ENCODE peak calls at places on chromosomes 2 and 18, in seven cellular contexts. R is cardiac fibroblast, D is fibroblast of lung, I is coronary artery, Y is hepatocyte, Z is fibroblast of the aortic adventitia, J is body of pancreas. B is an unnamed sample.

GRCh38 chr2:62343636-62344349 is 147.9 kb downstream of the B3GNT2 start:
- DNase-seq in I (no peak), Z (no peak), J (no peak), D (no peak), R (no peak), Y (no peak), B (no peak)

GRCh38 chr2:235043762-235044500 is 92.1 kb downstream of the SH3BP4 start:
- DNase-seq in J (peak; percentile 50), R (no peak), D (no peak), Y (no peak), Z (no peak), I (peak; percentile 68), B (no peak)

GRCh38 chr2:41457026-41457425 is 590.8 kb upstream of the PKDCC start:
- DNase-seq in R (no peak), D (no peak), Y (no peak), Z (no peak), J (no peak), I (no peak), B (no peak)

GRCh38 chr2:148813603-148814065 is 61.4 kb upstream of the KIF5C start:
- DNase-seq in Z (no peak), J (no peak), Y (no peak), R (no peak), D (no peak), I (no peak), B (no peak)

GRCh38 chr2:213995400-213996105 is 415.3 kb upstream of the VWC2L start:
- DNase-seq in I (no peak), R (peak; percentile 93), J (no peak), D (peak; percentile 77), Z (peak; percentile 94), Y (no peak), B (no peak)

GRCh38 chr18:34592961-34593382 is 117.1 kb upstream of the DTNA start:
- DNase-seq in Z (peak; percentile 73), Y (peak; percentile 64), D (peak; percentile 74), J (peak; percentile 75), I (peak; percentile 85), R (peak; percentile 56), B (peak; percentile 28)

GRCh38 chr18:26734760-26735159 is 130.7 kb downstream of the AQP4 start:
- DNase-seq in D (no peak), I (no peak), Y (no peak), J (no peak), Z (no peak), R (no peak), B (no peak)

GRCh38 chr18:79952457-79952995 is 1.1 kb upstream of the SLC66A2 start:
- DNase-seq in J (no peak), Y (no peak), D (no peak), Z (no peak), I (peak; percentile 77), R (no peak), B (no peak)

GRCh38 chr2:217943379-217944321 is 59.1 kb downstream of the TNS1 start:
- DNase-seq in I (peak; percentile 90), Z (peak; percentile 45), J (peak; percentile 84), D (peak; percentile 44), R (peak; percentile 75), Y (peak; percentile 93), B (no peak)

GRCh38 chr2:20648831-20649230 is 2.1 kb downstream of the HS1BP3 start:
- DNase-seq in Z (no peak), Y (no peak), R (no peak), D (no peak), J (no peak), I (no peak), B (no peak)

GRCh38 chr2:69047625-69048145 is 34.7 kb downstream of the ANTXR1 start:
- DNase-seq in D (no peak), J (no peak), I (no peak), R (no peak), Z (no peak), Y (no peak), B (no peak)

GRCh38 chr18:60327880-60328589 is 44.5 kb downstream of the MC4R start:
- DNase-seq in Z (no peak), J (no peak), Y (no peak), I (no peak), D (no peak), R (no peak), B (no peak)

GRCh38 chr18:60329131-60329530 is 43.4 kb downstream of the MC4R start:
- DNase-seq in Z (no peak), J (no peak), I (no peak), R (no peak), D (no peak), Y (no peak), B (no peak)

DNA sequence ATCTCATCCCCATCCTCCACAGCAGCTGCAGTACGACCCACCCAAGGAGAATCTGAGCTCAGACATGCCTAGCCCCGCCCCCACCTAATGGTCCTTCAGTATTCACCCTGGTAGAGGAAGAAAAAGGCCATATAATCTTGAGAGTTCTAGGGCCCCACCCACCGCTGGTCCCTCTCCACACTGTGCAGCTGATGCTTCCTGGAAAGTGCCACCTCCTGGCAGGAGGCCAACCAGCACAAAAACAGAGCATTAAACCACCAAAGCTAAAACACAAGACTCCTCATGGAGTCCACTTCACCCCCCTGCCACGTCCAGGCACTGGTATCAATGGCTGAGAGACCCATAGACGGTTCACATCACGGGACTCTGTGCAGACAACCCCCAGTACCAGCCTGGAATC is 40.7 kb downstream of the MC4R start:
- DNase-seq in J (no peak), D (no peak), Y (no peak), I (no peak), R (no peak), Z (no peak), B (no peak)
- TF ChIP-seq CTCF in J (no peak), D (no peak), Y (no peak), I (no peak), R (no peak), Z (no peak), B (no peak)

DNA sequence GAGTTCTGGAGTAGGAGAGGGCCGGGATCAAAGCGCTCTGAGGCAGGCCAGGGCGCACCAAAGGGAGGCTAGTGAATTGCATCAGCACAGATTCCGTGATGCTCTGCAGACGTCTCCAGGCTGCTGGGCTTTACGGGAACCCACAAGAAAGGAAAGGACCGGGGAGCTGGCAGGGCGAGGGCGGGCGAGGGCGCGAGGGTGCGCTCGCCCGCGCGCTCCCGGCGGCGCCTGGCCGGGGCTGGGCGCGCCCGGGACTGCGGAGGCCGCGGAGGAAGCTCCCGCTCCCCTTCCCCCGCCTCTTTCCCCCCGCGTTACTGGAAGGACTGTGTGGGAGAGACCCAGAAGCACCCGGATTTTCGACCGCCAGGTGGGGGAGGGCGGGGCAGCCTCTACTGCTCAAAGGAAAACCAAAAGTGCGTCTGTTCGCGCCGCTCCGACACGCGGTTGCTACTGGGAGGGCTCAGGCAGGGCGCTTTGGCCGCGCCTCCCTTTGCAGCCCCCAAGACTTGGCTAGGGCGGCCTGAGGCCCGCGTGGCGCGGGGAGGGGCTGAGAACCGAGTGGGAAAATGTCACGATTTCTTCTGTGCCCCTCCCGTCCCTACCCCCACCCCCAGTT is 2.3 kb upstream of the FOSL2 start:
- DNase-seq in Z (peak; percentile 97), Y (peak; percentile 94), J (peak; percentile 82), D (peak; percentile 95), R (peak; percentile 95), I (peak; percentile 95), B (peak; percentile 80)
- TF ChIP-seq CTCF in Z (peak; percentile 32), Y (no peak), J (peak; percentile 39), D (peak; percentile 11), R (peak; percentile 15), I (no peak), B (no peak)

GRCh38 chr2:158179660-158180059 is 78.0 kb downstream of the UPP2 start:
- DNase-seq in I (no peak), J (no peak), Y (no peak), D (peak; percentile 54), R (peak; percentile 59), Z (peak; percentile 45), B (no peak)
- TF ChIP-seq CTCF in I (no peak), J (peak; percentile 17), Y (peak; percentile 60), D (peak; percentile 37), R (peak; percentile 35), Z (peak; percentile 36), B (no peak)

GRCh38 chr2:74147729-74148456 is at the start of gene BOLA3:
- DNase-seq in Y (peak; percentile 94), D (peak; percentile 75), I (peak; percentile 89), R (peak; percentile 71), Z (peak; percentile 56), J (peak; percentile 93), B (peak; percentile 37)
- TF ChIP-seq CTCF in Y (peak; percentile 76), D (peak; percentile 33), I (peak; percentile 52), R (peak; percentile 6), Z (peak; percentile 39), J (peak; percentile 77), B (no peak)

DNA sequence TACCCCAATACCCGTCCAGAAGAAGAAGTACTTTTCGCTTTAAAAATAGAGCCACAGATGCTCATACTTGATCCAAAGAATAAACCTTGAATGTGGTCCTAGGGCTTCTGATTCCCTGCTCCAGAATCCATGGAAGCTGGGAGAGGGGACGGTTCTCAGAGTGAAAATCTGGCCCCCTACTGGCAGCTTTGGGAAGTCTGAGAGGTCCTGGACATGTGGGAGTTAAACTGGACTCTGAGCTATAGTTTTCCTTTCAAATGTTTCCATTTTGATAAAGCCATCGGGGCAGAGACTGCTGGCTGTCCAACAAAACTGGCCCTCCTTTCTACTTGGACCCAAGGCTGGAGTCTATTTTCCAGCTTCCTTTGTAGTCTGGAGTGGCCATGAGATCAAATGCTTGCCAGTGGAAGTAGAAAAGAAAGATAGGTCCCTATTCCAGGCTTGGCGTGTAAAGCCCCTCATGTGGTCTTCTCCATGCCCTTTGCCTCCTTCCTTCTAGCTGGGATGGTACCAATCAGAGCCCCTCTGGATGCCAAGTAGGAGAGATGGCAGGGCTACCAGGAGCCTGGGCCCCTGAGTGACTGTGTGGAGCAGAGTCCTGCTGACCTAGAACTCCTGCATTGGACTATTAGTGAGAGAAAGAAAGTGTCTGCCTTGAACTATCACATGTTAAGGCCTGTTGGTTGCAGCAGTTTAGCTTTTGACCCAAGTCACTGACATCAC is 37.7 kb upstream of the TBC1D8 start:
- DNase-seq in D (peak; percentile 55), I (no peak), J (peak; percentile 53), Y (peak; percentile 43), R (peak; percentile 58), Z (peak; percentile 35), B (no peak)
- TF ChIP-seq CTCF in D (peak; percentile 67), I (no peak), J (peak; percentile 23), Y (peak; percentile 37), R (peak; percentile 78), Z (peak; percentile 61), B (no peak)

GRCh38 chr18:67715567-67715966 is 199.0 kb upstream of the DSEL start:
- DNase-seq in R (no peak), J (no peak), D (no peak), Y (no peak), Z (no peak), I (no peak), B (no peak)

GRCh38 chr18:67705748-67706147 is 189.2 kb upstream of the DSEL start:
- DNase-seq in Y (no peak), R (peak; percentile 15), D (peak; percentile 20), J (no peak), I (no peak), Z (no peak), B (no peak)

DNA sequence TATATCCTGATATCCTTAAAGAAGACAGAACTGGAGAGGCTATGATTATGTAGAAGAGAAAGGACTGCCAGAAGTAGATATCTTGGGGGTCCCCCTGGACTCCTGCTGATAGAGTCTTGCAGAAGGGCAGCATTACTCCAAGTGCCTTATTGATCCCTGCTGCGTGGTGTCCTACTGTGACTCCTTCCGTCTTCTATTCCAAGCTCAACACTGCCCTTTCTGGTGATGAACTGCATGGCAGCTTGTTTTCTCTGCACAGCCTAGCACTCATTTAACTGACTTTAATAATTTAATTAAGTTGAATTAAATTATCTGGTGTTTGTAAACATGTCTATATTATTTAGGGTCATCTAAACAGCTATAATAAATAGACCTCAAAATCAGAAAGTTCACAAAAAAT is 194.1 kb upstream of the DSEL start:
- DNase-seq in R (no peak), Z (no peak), J (no peak), Y (peak; percentile 12), D (no peak), I (no peak), B (no peak)
- TF ChIP-seq CTCF in R (no peak), Z (peak; percentile 17), J (peak; percentile 7), Y (peak; percentile 27), D (no peak), I (no peak), B (no peak)

GRCh38 chr2:64144057-64145013 is at the start of gene PELI1:
- DNase-seq in D (peak; percentile 98), Z (peak; percentile 94), I (peak; percentile 98), R (peak; percentile 99), Y (peak; percentile 98), J (peak; percentile 97), B (peak; percentile 92)
- TF ChIP-seq CTCF in D (no peak), Z (peak; percentile 24), I (no peak), R (no peak), Y (peak; percentile 34), J (peak; percentile 36), B (no peak)

B was measured in omental fat pad.